ENCODE peak calls at places on chromosomes 4 and X, in eight cellular contexts. I is NCI-H2107; M is germinal center; A is RPMI8226; X is heart left ventricle; S is HTR-8/SVneo; D is stimulated activated CD4-positive, alpha-beta T cell treated with anti-CD3 and anti-CD28 coated beads, Interleukin-1b, Interleukin-23, amount 100 ng/mL, for 24 hours; E is HEK293T. R is an unnamed sample.

GRCh38 chr4:8911311-8912088 is 39.9 kb upstream of the HMX1 start:
- DNase-seq in A (no peak), E (no peak), D (no peak), I (no peak), S (no peak), X (no peak), M (no peak), R (no peak)

GRCh38 chr4:6916587-6917444 is 7.2 kb downstream of the TBC1D14 start:
- DNase-seq in S (no peak), X (no peak), D (peak; percentile 41), A (no peak), I (no peak), M (no peak), E (no peak), R (no peak)

GRCh38 chrX:47452112-47452511 is 30.9 kb downstream of the ZNF41 start:
- DNase-seq in E (no peak), A (no peak), S (no peak), X (no peak), I (no peak), D (no peak), M (no peak), R (no peak)

GRCh38 chrX:64427787-64428186 is 32.5 kb upstream of the MTMR8 start:
- DNase-seq in M (no peak), E (no peak), S (no peak), I (no peak), D (no peak), X (no peak), A (no peak), R (no peak)

GRCh38 chr4:106347167-106347566 is 21.4 kb downstream of the GIMD1 start:
- DNase-seq in M (no peak), E (no peak), S (no peak), D (no peak), A (no peak), I (no peak), X (no peak), R (no peak)

GRCh38 chr4:6990661-6991060 is 52.5 kb upstream of the TADA2B start:
- DNase-seq in X (no peak), E (no peak), D (no peak), I (no peak), A (no peak), S (no peak), M (no peak), R (no peak)

GRCh38 chr4:77073106-77073858 is 2.5 kb downstream of the CCNI start:
- DNase-seq in I (no peak), D (no peak), A (no peak), E (no peak), M (no peak), S (no peak), X (no peak), R (no peak)

GRCh38 chr4:53541577-53542206 is 49.6 kb downstream of the LNX1 start:
- DNase-seq in I (no peak), X (no peak), D (no peak), S (no peak), E (no peak), A (no peak), M (no peak), R (peak; percentile 76)

GRCh38 chrX:40508560-40508959 is 72.2 kb upstream of the ATP6AP2 start:
- DNase-seq in X (no peak), S (no peak), E (no peak), M (no peak), A (no peak), D (no peak), I (no peak), R (no peak)

GRCh38 chrX:18755651-18756050 is 48.2 kb downstream of the PPEF1 start:
- DNase-seq in I (no peak), E (no peak), S (no peak), D (no peak), A (no peak), X (no peak), M (no peak), R (no peak)

GRCh38 chr4:85498068-85498733 is 23.3 kb downstream of the ARHGAP24 start:
- DNase-seq in D (no peak), A (peak; percentile 62), X (no peak), I (no peak), E (no peak), M (no peak), S (no peak), R (peak; percentile 44)

GRCh38 chrX:68938244-68939004 is 109.6 kb downstream of the EFNB1 start:
- DNase-seq in I (no peak), X (no peak), E (no peak), A (no peak), S (no peak), D (no peak), M (no peak), R (no peak)

GRCh38 chr4:99635601-99636000 is 22.0 kb downstream of the C4orf54 start:
- DNase-seq in M (no peak), I (no peak), X (no peak), E (no peak), D (no peak), A (no peak), S (no peak), R (no peak)

GRCh38 chr4:172169871-172170270 is 356.7 kb downstream of the GALNTL6 start:
- DNase-seq in S (no peak), A (no peak), M (no peak), X (no peak), E (no peak), I (no peak), D (no peak), R (no peak)

GRCh38 chr4:9691221-9692065 is 90.0 kb upstream of the DRD5 start:
- DNase-seq in X (peak; percentile 97), E (peak; percentile 89), D (peak; percentile 86), S (peak; percentile 90), A (peak; percentile 84), M (peak; percentile 85), I (peak; percentile 51), R (peak; percentile 89)

GRCh38 chr4:123340381-123340701 is 56.3 kb upstream of the SPRY1 start:
- DNase-seq in E (no peak), I (no peak), S (no peak), A (no peak), D (no peak), X (no peak), M (no peak), R (peak; percentile 61)

GRCh38 chr4:100421356-100421978 is 96.4 kb downstream of the EMCN start:
- DNase-seq in A (no peak), S (no peak), I (no peak), M (no peak), D (no peak), X (no peak), E (peak; percentile 12), R (peak; percentile 10)

GRCh38 chr4:88522702-88523324 is 763 bp downstream of the PYURF start:
- DNase-seq in I (no peak), M (peak; percentile 9), D (peak; percentile 28), E (peak; percentile 28), S (no peak), X (no peak), A (peak; percentile 35), R (peak; percentile 30)

GRCh38 chr4:171169396-171169795 is 643.8 kb upstream of the GALNTL6 start:
- DNase-seq in I (no peak), E (no peak), S (no peak), D (no peak), M (no peak), A (no peak), X (no peak), R (no peak)

GRCh38 chr4:19030536-19030935 is 1009.0 kb upstream of the LCORL start:
- DNase-seq in X (no peak), I (no peak), E (no peak), D (no peak), A (no peak), S (no peak), M (no peak), R (no peak)

GRCh38 chr4:17781072-17781830 is at the start of gene FAM184B:
- DNase-seq in S (no peak), E (no peak), D (no peak), I (no peak), M (no peak), X (no peak), A (no peak), R (no peak)

GRCh38 chr4:122293374-122294365 is 85.1 kb upstream of the ADAD1 start:
- DNase-seq in D (no peak), S (no peak), I (no peak), E (no peak), M (no peak), A (no peak), X (peak; percentile 54), R (no peak)

GRCh38 chr4:149972407-149972806 is 105.8 kb upstream of the DCLK2 start:
- DNase-seq in X (no peak), I (no peak), A (no peak), S (no peak), M (no peak), E (no peak), D (no peak), R (no peak)

GRCh38 chr4:60822986-60823385 is 377.1 kb upstream of the ADGRL3 start:
- DNase-seq in A (no peak), M (no peak), D (no peak), I (no peak), X (no peak), E (no peak), S (no peak), R (no peak)

GRCh38 chrX:72421797-72422196 is 116.1 kb upstream of the CITED1 start:
- DNase-seq in X (no peak), S (no peak), A (no peak), I (no peak), M (no peak), D (no peak), E (no peak), R (no peak)

GRCh38 chr4:22876281-22876680 is 183.5 kb downstream of the GBA3 start:
- DNase-seq in D (no peak), M (no peak), X (no peak), E (no peak), I (no peak), A (no peak), S (no peak), R (no peak)

GRCh38 chrX:51889851-51890250 is 3.6 kb upstream of the MAGED1 start:
- DNase-seq in I (no peak), E (no peak), S (no peak), A (no peak), X (no peak), D (no peak), M (no peak), R (no peak)

GRCh38 chrX:110992611-110993010 is 103.4 kb upstream of the PAK3 start:
- DNase-seq in D (peak; percentile 0), E (peak; percentile 64), A (peak; percentile 11), S (peak; percentile 0), I (no peak), X (no peak), M (peak; percentile 3), R (peak; percentile 1)

GRCh38 chr4:83369825-83370639 is 35.4 kb upstream of the HPSE start:
- DNase-seq in X (no peak), M (no peak), S (no peak), E (no peak), A (no peak), I (no peak), D (no peak), R (no peak)

GRCh38 chr4:158768577-158769174 is at the start of gene FNIP2:
- DNase-seq in S (peak; percentile 72), A (peak; percentile 73), D (peak; percentile 51), I (peak; percentile 29), X (peak; percentile 92), M (peak; percentile 70), E (peak; percentile 75), R (peak; percentile 53)

GRCh38 chrX:85243761-85244410 is at the start of the genes SATL1 and ZNF711:
- DNase-seq in D (peak; percentile 1), A (no peak), S (peak; percentile 28), I (peak; percentile 53), M (peak; percentile 14), X (peak; percentile 61), E (peak; percentile 52), R (peak; percentile 29)

GRCh38 chrX:16547644-16548043 is 102.3 kb upstream of the S100G start:
- DNase-seq in A (no peak), S (no peak), M (no peak), X (no peak), D (no peak), E (no peak), I (no peak), R (no peak)

GRCh38 chr4:64777286-64777685 is 368.0 kb upstream of the TECRL start:
- DNase-seq in M (no peak), A (no peak), I (no peak), E (no peak), D (no peak), S (no peak), X (no peak), R (no peak)

GRCh38 chr4:75637176-75637575 is 6.8 kb upstream of the CDKL2 start:
- DNase-seq in E (no peak), X (no peak), A (no peak), S (no peak), I (no peak), M (no peak), D (no peak), R (no peak)